ENCODE peak calls at places on chromosome 5, in ten cellular contexts. O, X, E, Q, Y, N, I, A, J and F are unnamed samples.
A peak's percentile ranks its signal among the peaks of the same experiment; 100 is the strongest.

GRCh38 chr5:5424736-5425135 is 2.3 kb downstream of the ICE1 start:
- DNase-seq in O (no peak), X (no peak), E (no peak), Q (no peak), Y (no peak), N (no peak), I (no peak), A (peak; percentile 65), J (no peak), F (no peak)

GRCh38 chr5:1292139-1292538 is 2.7 kb downstream of the TERT start:
- DNase-seq in O (no peak), X (no peak), E (no peak), Q (no peak), Y (no peak), N (no peak), I (no peak), A (no peak), J (no peak), F (no peak)

GRCh38 chr5:171692106-171692505 is 93.5 kb upstream of the SMIM23 start:
- DNase-seq in O (no peak), X (no peak), E (no peak), Q (no peak), Y (no peak), N (no peak), I (no peak), A (no peak), J (no peak), F (no peak)

GRCh38 chr5:80190960-80191359 is 64.9 kb downstream of the SERINC5 start:
- DNase-seq in O (no peak), X (no peak), E (no peak), Q (no peak), Y (no peak), N (no peak), I (no peak), A (no peak), J (no peak), F (no peak)

GRCh38 chr5:145975361-145976066 is 39.1 kb downstream of the SH3RF2 start:
- DNase-seq in O (peak; percentile 84), X (peak; percentile 14), E (no peak), Q (no peak), Y (peak; percentile 90), N (no peak), I (peak; percentile 55), A (peak; percentile 89), J (peak; percentile 72), F (no peak)

GRCh38 chr5:180139731-180140626 is 68.4 kb upstream of the RNF130 start:
- DNase-seq in O (no peak), X (no peak), E (no peak), Q (no peak), Y (no peak), N (no peak), I (no peak), A (no peak), J (no peak), F (no peak)

GRCh38 chr5:61724102-61724501 is 392.0 kb downstream of the ZSWIM6 start:
- DNase-seq in O (no peak), X (no peak), E (no peak), Q (no peak), Y (no peak), N (no peak), I (no peak), A (no peak), J (no peak), F (no peak)

GRCh38 chr5:40413747-40414146 is 266.0 kb upstream of the PTGER4 start:
- DNase-seq in O (no peak), X (no peak), E (no peak), Q (no peak), Y (peak; percentile 72), N (no peak), I (peak; percentile 26), A (peak; percentile 68), J (no peak), F (no peak)

GRCh38 chr5:179680780-179681411 is at the start of gene CBY3:
- DNase-seq in O (peak; percentile 7), X (no peak), E (no peak), Q (no peak), Y (no peak), N (no peak), I (no peak), A (no peak), J (no peak), F (no peak)

GRCh38 chr5:116320486-116320885 is 235.7 kb downstream of the COMMD10 start:
- DNase-seq in O (no peak), X (no peak), E (no peak), Q (no peak), Y (peak; percentile 28), N (no peak), I (peak; percentile 3), A (peak; percentile 26), J (no peak), F (no peak)

GRCh38 chr5:67053229-67053628 is 143.4 kb downstream of the CD180 start:
- DNase-seq in O (no peak), X (no peak), E (no peak), Q (no peak), Y (no peak), N (no peak), I (no peak), A (no peak), J (no peak), F (no peak)

GRCh38 chr5:67050125-67050524 is 146.5 kb downstream of the CD180 start:
- DNase-seq in O (no peak), X (no peak), E (no peak), Q (no peak), Y (no peak), N (no peak), I (no peak), A (no peak), J (peak; percentile 63), F (no peak)

GRCh38 chr5:67050635-67051034 is 146.0 kb downstream of the CD180 start:
- DNase-seq in O (no peak), X (no peak), E (no peak), Q (no peak), Y (no peak), N (no peak), I (no peak), A (no peak), J (no peak), F (no peak)

GRCh38 chr5:67052034-67052433 is 144.6 kb downstream of the CD180 start:
- DNase-seq in O (peak; percentile 25), X (no peak), E (no peak), Q (no peak), Y (no peak), N (no peak), I (no peak), A (no peak), J (no peak), F (no peak)

GRCh38 chr5:67051164-67051563 is 145.4 kb downstream of the CD180 start:
- DNase-seq in O (no peak), X (no peak), E (no peak), Q (no peak), Y (no peak), N (no peak), I (no peak), A (no peak), J (no peak), F (no peak)
- H3K4me3 ChIP-seq in O (no peak overlapping the region), X (no peak overlapping the region), E (no peak overlapping the region), Q (no peak overlapping the region), Y (no peak overlapping the region), N (no peak overlapping the region), I (no peak overlapping the region), A (no peak overlapping the region), J (no peak overlapping the region), F (no peak overlapping the region)

GRCh38 chr5:177070536-177071191 is 16.1 kb upstream of the FGFR4 start:
- DNase-seq in O (no peak), X (no peak), E (no peak), Q (no peak), Y (no peak), N (no peak), I (no peak), A (no peak), J (no peak), F (no peak)
- H3K4me3 ChIP-seq in O (no peak overlapping the region), X (no peak overlapping the region), E (no peak overlapping the region), Q (no peak overlapping the region), Y (no peak overlapping the region), N (no peak overlapping the region), I (no peak overlapping the region), A (no peak overlapping the region), J (no peak overlapping the region), F (no peak overlapping the region)

GRCh38 chr5:176800024-176800423 is 10.3 kb upstream of the UNC5A start:
- DNase-seq in O (no peak), X (no peak), E (no peak), Q (no peak), Y (no peak), N (no peak), I (no peak), A (no peak), J (no peak), F (no peak)

GRCh38 chr5:176797456-176798093 is 12.8 kb upstream of the UNC5A start:
- DNase-seq in O (no peak), X (no peak), E (no peak), Q (no peak), Y (no peak), N (no peak), I (no peak), A (no peak), J (no peak), F (no peak)

GRCh38 chr5:176798094-176798876 is 12.1 kb upstream of the UNC5A start:
- DNase-seq in O (no peak), X (no peak), E (no peak), Q (no peak), Y (no peak), N (no peak), I (no peak), A (no peak), J (no peak), F (no peak)

GRCh38 chr5:176798949-176799348 is 11.4 kb upstream of the UNC5A start:
- DNase-seq in O (no peak), X (no peak), E (no peak), Q (no peak), Y (no peak), N (no peak), I (no peak), A (no peak), J (no peak), F (no peak)

DNA sequence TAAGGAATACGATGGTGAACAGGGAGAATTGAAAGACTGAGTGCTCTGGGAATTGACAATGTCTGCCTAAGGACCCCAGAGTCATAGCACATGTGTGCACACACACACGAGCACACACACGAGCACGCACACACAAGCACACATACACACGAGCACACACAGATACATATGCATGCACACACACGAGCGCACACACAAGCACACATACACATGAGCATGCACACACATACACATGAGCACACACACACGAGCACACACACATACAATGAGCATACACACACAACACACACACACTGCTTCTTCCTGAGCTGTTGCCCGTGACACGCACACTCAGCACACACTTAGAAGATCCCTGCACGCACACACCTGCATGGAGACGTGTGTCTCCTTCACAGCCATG is 10.9 kb upstream of the UNC5A start:
- DNase-seq in O (no peak), X (no peak), E (no peak), Q (no peak), Y (no peak), N (no peak), I (no peak), A (no peak), J (no peak), F (no peak)
- H3K4me3 ChIP-seq in O (no peak overlapping the region), X (no peak overlapping the region), E (no peak overlapping the region), Q (no peak overlapping the region), Y (no peak overlapping the region), N (no peak overlapping the region), I (no peak overlapping the region), A (no peak overlapping the region), J (no peak overlapping the region), F (no peak overlapping the region)

DNA sequence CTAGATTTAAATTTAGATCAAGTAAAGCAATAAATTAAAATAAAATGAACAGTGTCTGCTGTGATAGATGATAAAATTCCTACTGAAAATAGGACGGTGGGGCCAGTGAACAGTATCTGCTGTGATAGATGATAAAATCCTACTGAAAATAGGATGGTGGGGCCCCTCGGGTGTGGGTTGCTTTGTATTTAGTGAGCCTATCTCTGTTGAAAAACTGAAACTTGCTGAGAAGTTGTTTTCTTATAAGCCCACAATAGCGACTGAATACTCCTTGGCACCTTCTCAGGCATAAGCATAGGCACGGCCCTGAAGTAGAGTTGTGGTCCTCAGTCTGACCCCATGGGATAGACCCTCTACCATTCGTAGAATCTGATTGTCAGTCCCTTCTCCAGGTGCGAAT is 5.7 kb downstream of the SDHA start:
- DNase-seq in O (no peak), X (no peak), E (no peak), Q (no peak), Y (no peak), N (no peak), I (no peak), A (no peak), J (no peak), F (no peak)
- H3K4me3 ChIP-seq in O (no peak overlapping the region), X (no peak overlapping the region), E (no peak overlapping the region), Q (no peak overlapping the region), Y (no peak overlapping the region), N (no peak overlapping the region), I (no peak overlapping the region), A (no peak overlapping the region), J (no peak overlapping the region), F (no peak overlapping the region)